ENCODE peak calls at places on chromosomes 6 and 20, in six cellular contexts. One of them, this sample, is unnamed.

GRCh38 chr20:61745397-61746146 is 320.1 kb downstream of the TAF4 start:
- DNase-seq in IMR-90: no peak
- DNase-seq in uterus: no peak
- DNase-seq in adrenal gland: no peak
- DNase-seq in sigmoid colon: no peak
- DNase-seq in NB4: no peak
- DNase-seq in this sample: peak; percentile 53

GRCh38 chr6:39947611-39948068 is 13.4 kb upstream of the MOCS1 start:
- DNase-seq in sigmoid colon: no peak
- DNase-seq in IMR-90: no peak
- DNase-seq in NB4: no peak
- DNase-seq in adrenal gland: no peak
- DNase-seq in uterus: no peak
- DNase-seq in this sample: no peak

GRCh38 chr6:122449084-122449483 is 22.5 kb downstream of the SERINC1 start:
- DNase-seq in sigmoid colon: no peak
- DNase-seq in adrenal gland: no peak
- DNase-seq in NB4: no peak
- DNase-seq in IMR-90: no peak
- DNase-seq in uterus: no peak
- DNase-seq in this sample: no peak

GRCh38 chr20:3433720-3434119 is 26.3 kb upstream of the DNAAF9 start:
- DNase-seq in adrenal gland: no peak
- DNase-seq in IMR-90: no peak
- DNase-seq in uterus: no peak
- DNase-seq in sigmoid colon: no peak
- DNase-seq in NB4: peak; percentile 22
- DNase-seq in this sample: no peak

GRCh38 chr20:10591956-10592521 is 81.8 kb downstream of the JAG1 start:
- DNase-seq in sigmoid colon: no peak
- DNase-seq in adrenal gland: no peak
- DNase-seq in IMR-90: peak; percentile 62
- DNase-seq in uterus: no peak
- DNase-seq in NB4: no peak
- DNase-seq in this sample: no peak

GRCh38 chr6:36629792-36630191 is 35.6 kb downstream of the SRSF3 start:
- DNase-seq in NB4: no peak
- DNase-seq in IMR-90: no peak
- DNase-seq in sigmoid colon: no peak
- DNase-seq in adrenal gland: no peak
- DNase-seq in uterus: no peak
- DNase-seq in this sample: peak; percentile 6

GRCh38 chr6:8589941-8590676 is 154.8 kb upstream of the SLC35B3 start:
- DNase-seq in adrenal gland: no peak
- DNase-seq in IMR-90: no peak
- DNase-seq in NB4: peak; percentile 7
- DNase-seq in sigmoid colon: no peak
- DNase-seq in uterus: no peak
- DNase-seq in this sample: no peak

GRCh38 chr6:85669735-85670194 is 27.1 kb upstream of the SYNCRIP start:
- DNase-seq in adrenal gland: no peak
- DNase-seq in NB4: peak; percentile 69
- DNase-seq in IMR-90: peak; percentile 68
- DNase-seq in sigmoid colon: no peak
- DNase-seq in uterus: no peak
- DNase-seq in this sample: no peak

GRCh38 chr6:24802271-24803059 is 3.7 kb upstream of the ARMH2 start:
- DNase-seq in adrenal gland: no peak
- DNase-seq in NB4: no peak
- DNase-seq in sigmoid colon: no peak
- DNase-seq in uterus: no peak
- DNase-seq in IMR-90: peak; percentile 48
- DNase-seq in this sample: no peak

DNA sequence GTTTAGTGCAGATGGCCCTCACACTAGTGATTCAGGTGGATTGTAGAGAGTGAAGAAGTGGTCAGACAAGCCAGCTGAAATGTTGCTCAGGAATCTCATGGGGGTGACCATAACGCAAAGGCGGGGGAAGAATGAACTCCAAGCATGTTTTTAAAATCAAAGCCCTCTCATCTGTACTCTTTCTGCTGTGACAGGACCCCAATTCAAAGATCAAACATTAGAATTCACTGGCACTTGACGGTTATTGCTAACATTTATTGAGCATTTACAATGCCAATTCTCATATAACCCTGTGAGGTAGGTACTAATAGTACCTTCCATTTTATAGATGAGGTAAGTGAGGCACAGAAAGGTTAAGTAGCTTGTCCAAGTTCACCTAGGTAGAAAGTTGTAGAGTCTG is 15.7 kb downstream of the ABRACL start:
- DNase-seq in NB4: no peak
- DNase-seq in adrenal gland: no peak
- DNase-seq in uterus: no peak
- DNase-seq in sigmoid colon: no peak
- DNase-seq in IMR-90: no peak
- DNase-seq in this sample: no peak
- TF ChIP-seq POLR2A in NB4: no peak
- TF ChIP-seq POLR2A in adrenal gland: no peak
- TF ChIP-seq POLR2A in uterus: no peak
- TF ChIP-seq POLR2A in sigmoid colon: no peak
- TF ChIP-seq POLR2A in IMR-90: no peak
- TF ChIP-seq POLR2A in this sample: no peak

GRCh38 chr6:154510144-154510905 is at the start of gene CNKSR3:
- DNase-seq in uterus: peak; percentile 94
- DNase-seq in NB4: peak; percentile 77
- DNase-seq in sigmoid colon: peak; percentile 96
- DNase-seq in IMR-90: peak; percentile 95
- DNase-seq in adrenal gland: peak; percentile 88
- DNase-seq in this sample: peak; percentile 88
- TF ChIP-seq POLR2A in uterus: peak; percentile 93
- TF ChIP-seq POLR2A in NB4: peak; percentile 52
- TF ChIP-seq POLR2A in sigmoid colon: peak; percentile 46
- TF ChIP-seq POLR2A in IMR-90: peak; percentile 58
- TF ChIP-seq POLR2A in adrenal gland: no peak
- TF ChIP-seq POLR2A in this sample: no peak

GRCh38 chr20:63697357-63697867 is 960 bp downstream of the TNFRSF6B start:
- DNase-seq in IMR-90: no peak
- DNase-seq in uterus: peak; percentile 27
- DNase-seq in NB4: no peak
- DNase-seq in sigmoid colon: peak; percentile 64
- DNase-seq in adrenal gland: peak; percentile 25
- DNase-seq in this sample: peak; percentile 77
- TF ChIP-seq POLR2A in IMR-90: no peak
- TF ChIP-seq POLR2A in uterus: no peak
- TF ChIP-seq POLR2A in NB4: no peak
- TF ChIP-seq POLR2A in sigmoid colon: no peak
- TF ChIP-seq POLR2A in adrenal gland: no peak
- TF ChIP-seq POLR2A in this sample: no peak

GRCh38 chr6:116100419-116101297 is at the start of gene NT5DC1:
- DNase-seq in adrenal gland: peak; percentile 87
- DNase-seq in NB4: peak; percentile 89
- DNase-seq in uterus: peak; percentile 72
- DNase-seq in sigmoid colon: peak; percentile 88
- DNase-seq in IMR-90: peak; percentile 67
- DNase-seq in this sample: peak; percentile 97
- TF ChIP-seq POLR2A in adrenal gland: peak; percentile 71
- TF ChIP-seq POLR2A in NB4: peak; percentile 62
- TF ChIP-seq POLR2A in uterus: peak; percentile 72
- TF ChIP-seq POLR2A in sigmoid colon: peak; percentile 27
- TF ChIP-seq POLR2A in IMR-90: no peak
- TF ChIP-seq POLR2A in this sample: peak; percentile 40

GRCh38 chr6:106782524-106783265 is 153.3 kb downstream of the QRSL1 start:
- DNase-seq in sigmoid colon: no peak
- DNase-seq in NB4: no peak
- DNase-seq in adrenal gland: no peak
- DNase-seq in uterus: no peak
- DNase-seq in IMR-90: no peak
- DNase-seq in this sample: no peak
- TF ChIP-seq POLR2A in sigmoid colon: no peak
- TF ChIP-seq POLR2A in NB4: no peak
- TF ChIP-seq POLR2A in adrenal gland: no peak
- TF ChIP-seq POLR2A in uterus: no peak
- TF ChIP-seq POLR2A in IMR-90: no peak
- TF ChIP-seq POLR2A in this sample: no peak

GRCh38 chr6:42932412-42932811 is 3.1 kb downstream of the CNPY3 start:
- DNase-seq in adrenal gland: no peak
- DNase-seq in sigmoid colon: no peak
- DNase-seq in NB4: no peak
- DNase-seq in uterus: no peak
- DNase-seq in IMR-90: no peak
- DNase-seq in this sample: no peak

GRCh38 chr6:42928748-42929087 is 562 bp upstream of the CNPY3 start:
- DNase-seq in adrenal gland: no peak
- DNase-seq in IMR-90: no peak
- DNase-seq in uterus: no peak
- DNase-seq in NB4: no peak
- DNase-seq in sigmoid colon: no peak
- DNase-seq in this sample: no peak

GRCh38 chr6:42933195-42933594 is 3.9 kb downstream of the CNPY3 start:
- DNase-seq in adrenal gland: no peak
- DNase-seq in IMR-90: no peak
- DNase-seq in sigmoid colon: no peak
- DNase-seq in NB4: peak; percentile 87
- DNase-seq in uterus: no peak
- DNase-seq in this sample: no peak

GRCh38 chr6:42929928-42930360 is 664 bp downstream of the CNPY3 start:
- DNase-seq in sigmoid colon: peak; percentile 68
- DNase-seq in IMR-90: peak; percentile 82
- DNase-seq in NB4: peak; percentile 95
- DNase-seq in adrenal gland: peak; percentile 32
- DNase-seq in uterus: no peak
- DNase-seq in this sample: peak; percentile 87

DNA sequence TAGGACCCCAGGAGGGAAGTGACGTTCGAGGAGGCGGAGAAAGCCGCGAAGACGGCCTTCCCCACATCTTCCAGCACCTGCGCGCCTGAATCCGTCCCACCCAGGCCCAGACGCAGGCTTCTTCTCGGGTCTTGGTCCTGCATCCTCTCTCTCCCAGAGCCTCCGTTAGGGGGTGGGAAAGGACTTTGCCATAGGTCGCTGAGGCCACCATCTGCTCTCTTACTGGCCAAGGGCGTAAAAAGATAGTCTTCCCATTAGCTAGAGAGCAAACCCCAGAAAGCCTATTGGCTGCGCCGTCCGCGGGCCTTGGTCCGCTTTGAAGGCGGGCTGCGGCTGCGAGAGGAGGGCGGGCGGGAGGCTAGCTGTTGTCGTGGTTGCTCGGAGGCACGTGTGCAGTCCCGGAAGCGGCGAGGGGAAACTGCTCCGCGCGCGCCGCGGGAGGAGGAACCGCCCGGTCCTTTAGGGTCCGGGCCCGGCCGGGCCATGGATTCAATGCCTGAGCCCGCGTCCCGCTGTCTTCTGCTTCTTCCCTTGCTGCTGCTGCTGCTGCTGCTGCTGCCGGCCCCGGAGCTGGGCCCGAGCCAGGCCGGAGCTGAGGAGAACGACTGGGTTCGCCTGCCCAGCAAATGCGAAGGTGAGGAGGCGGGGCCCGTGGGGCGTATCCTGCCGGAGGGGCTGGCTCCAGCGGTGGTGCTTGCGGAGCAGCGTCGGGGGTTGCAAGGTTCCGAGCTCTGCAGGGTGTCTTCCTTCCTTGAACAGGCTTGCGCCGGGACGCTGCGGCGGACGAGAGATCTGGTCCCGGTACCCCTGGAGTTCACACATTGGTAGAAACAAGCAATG is at the start of gene CNPY3:
- DNase-seq in uterus: peak; percentile 93
- DNase-seq in sigmoid colon: peak; percentile 98
- DNase-seq in NB4: peak; percentile 100
- DNase-seq in adrenal gland: peak; percentile 90
- DNase-seq in IMR-90: peak; percentile 98
- DNase-seq in this sample: peak; percentile 100
- TF ChIP-seq POLR2A in uterus: peak; percentile 56
- TF ChIP-seq POLR2A in sigmoid colon: peak; percentile 47
- TF ChIP-seq POLR2A in NB4: peak; percentile 62
- TF ChIP-seq POLR2A in adrenal gland: peak; percentile 56
- TF ChIP-seq POLR2A in IMR-90: peak; percentile 56
- TF ChIP-seq POLR2A in this sample: peak; percentile 77

DNA sequence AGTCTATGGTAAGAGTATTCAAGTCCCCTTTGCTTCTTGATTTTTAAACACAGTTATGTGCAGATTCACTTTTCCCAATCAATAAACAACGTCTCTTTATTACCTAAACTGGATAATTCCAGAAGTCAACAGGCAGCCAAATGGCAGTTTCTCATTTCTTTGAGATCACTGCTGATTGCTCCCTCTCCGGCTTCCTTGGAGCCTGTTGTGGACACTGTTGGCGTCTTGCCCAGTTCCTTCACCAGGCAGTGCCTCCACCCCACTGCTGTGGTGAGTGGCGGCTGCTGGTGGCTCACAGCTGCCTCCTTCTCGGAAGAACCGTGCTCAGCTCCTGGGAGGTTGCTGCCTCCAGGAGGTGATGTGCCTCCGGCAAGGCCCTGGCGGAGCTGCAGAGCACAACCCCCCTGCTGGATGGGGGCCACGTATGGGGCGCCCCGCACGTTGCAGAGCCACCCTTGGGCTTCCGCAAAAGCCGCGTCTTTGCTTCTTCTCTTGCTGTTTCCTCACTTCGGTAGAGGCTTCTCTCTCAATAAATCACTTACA is 105.1 kb upstream of the CNKSR3 start:
- DNase-seq in IMR-90: peak; percentile 60
- DNase-seq in adrenal gland: peak; percentile 41
- DNase-seq in NB4: peak; percentile 45
- DNase-seq in uterus: peak; percentile 73
- DNase-seq in sigmoid colon: peak; percentile 85
- DNase-seq in this sample: no peak
- TF ChIP-seq POLR2A in IMR-90: no peak
- TF ChIP-seq POLR2A in adrenal gland: no peak
- TF ChIP-seq POLR2A in NB4: no peak
- TF ChIP-seq POLR2A in uterus: no peak
- TF ChIP-seq POLR2A in sigmoid colon: no peak
- TF ChIP-seq POLR2A in this sample: no peak

GRCh38 chr20:46089338-46090094 is at the start of gene NCOA5:
- DNase-seq in uterus: peak; percentile 95
- DNase-seq in NB4: peak; percentile 98
- DNase-seq in sigmoid colon: peak; percentile 98
- DNase-seq in IMR-90: peak; percentile 95
- DNase-seq in adrenal gland: peak; percentile 96
- DNase-seq in this sample: peak; percentile 98
- TF ChIP-seq POLR2A in uterus: peak; percentile 96
- TF ChIP-seq POLR2A in NB4: peak; percentile 93
- TF ChIP-seq POLR2A in sigmoid colon: peak; percentile 16
- TF ChIP-seq POLR2A in IMR-90: peak; percentile 94
- TF ChIP-seq POLR2A in adrenal gland: peak; percentile 91
- TF ChIP-seq POLR2A in this sample: peak; percentile 68